ENCODE peak calls at places on chromosomes 12 and 14, in six cellular contexts. Z is psoas muscle, J is uterus, K is kidney, M is lower lobe of right lung, X is HCT116. G is an unnamed sample.

GRCh38 chr14:101808894-101809670 is 47.6 kb downstream of the PPP2R5C start:
- DNase-seq in X (no peak), Z (no peak), J (no peak), M (no peak), K (no peak), G (no peak)

GRCh38 chr12:111396726-111397445 is 8.8 kb upstream of the SH2B3 start:
- DNase-seq in Z (peak; percentile 94), M (peak; percentile 92), J (peak; percentile 81), X (peak; percentile 65), K (peak; percentile 97), G (no peak)

GRCh38 chr12:12724421-12725085 is 7.4 kb downstream of the CDKN1B start:
- DNase-seq in J (no peak), Z (no peak), X (no peak), M (no peak), K (no peak), G (no peak)

GRCh38 chr12:11171953-11172675 is 1.1 kb downstream of the SMIM10L1 start:
- DNase-seq in M (no peak), J (no peak), K (no peak), X (no peak), Z (no peak), G (no peak)

GRCh38 chr12:128507470-128507869 is 240.5 kb downstream of the TMEM132C start:
- DNase-seq in J (no peak), M (no peak), X (no peak), Z (no peak), K (no peak), G (no peak)

GRCh38 chr14:31717294-31718085 is 156.3 kb downstream of the NUBPL start:
- DNase-seq in J (no peak), M (no peak), Z (no peak), K (no peak), X (no peak), G (no peak)

GRCh38 chr12:51925400-51926063 is 18.2 kb downstream of the ACVRL1 start:
- DNase-seq in X (no peak), K (no peak), M (no peak), Z (no peak), J (no peak), G (no peak)

GRCh38 chr12:131442337-131442918 is 268.5 kb upstream of the SFSWAP start:
- DNase-seq in J (no peak), M (no peak), Z (no peak), X (no peak), K (no peak), G (no peak)

GRCh38 chr14:95832012-95832411 is 44.6 kb upstream of the TUNAR start:
- DNase-seq in J (no peak), Z (no peak), X (no peak), M (no peak), K (no peak), G (peak; percentile 88)

GRCh38 chr14:33564774-33565630 is 385.9 kb downstream of the EGLN3 start:
- DNase-seq in J (no peak), Z (no peak), K (no peak), M (no peak), X (no peak), G (no peak)

GRCh38 chr12:105920161-105920684 is 218.5 kb downstream of the NUAK1 start:
- DNase-seq in M (no peak), K (no peak), X (no peak), J (peak; percentile 62), Z (no peak), G (no peak)

GRCh38 chr12:53414756-53415417 is 8.8 kb upstream of the AMHR2 start:
- DNase-seq in X (no peak), M (no peak), Z (no peak), J (no peak), K (no peak), G (no peak)

DNA sequence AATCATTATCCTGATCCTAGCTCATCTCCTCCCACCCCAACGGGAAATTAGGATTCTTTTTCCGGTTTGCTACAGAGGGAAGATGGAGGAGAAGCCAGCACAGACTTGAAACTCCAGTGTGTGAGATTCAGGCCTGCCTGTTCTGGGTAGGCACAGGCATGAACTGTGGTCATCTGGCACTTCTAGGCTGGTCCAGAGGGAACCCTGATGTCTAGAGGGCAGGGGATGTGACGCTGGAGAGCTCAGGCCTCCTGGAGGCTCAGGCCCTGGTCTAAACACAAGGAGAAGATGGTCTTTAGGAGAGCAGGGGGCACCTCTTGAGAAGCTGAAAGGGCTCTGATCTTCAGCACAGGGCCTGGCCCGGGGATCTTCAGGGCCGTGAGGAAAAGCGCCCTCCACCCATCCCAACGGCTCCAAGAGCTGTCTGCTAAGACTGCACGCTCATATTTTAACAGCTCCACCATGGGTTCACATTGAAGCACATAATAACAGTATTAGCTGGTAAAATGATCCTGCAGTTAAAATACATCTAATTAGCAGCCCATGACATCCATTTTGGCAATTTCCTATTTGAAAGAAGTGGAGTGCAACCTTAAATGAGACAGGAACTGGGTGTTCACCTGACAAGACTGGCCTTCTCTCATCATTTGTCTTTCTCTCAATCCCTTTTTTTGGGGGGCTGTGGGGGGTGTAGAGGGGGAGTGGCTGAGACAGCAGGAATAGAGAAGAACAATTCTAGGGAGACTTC is 35.4 kb downstream of the BCL11B start:
- DNase-seq in M (no peak), K (no peak), X (no peak), J (no peak), Z (no peak), G (no peak)
- H3K27ac ChIP-seq in M (no peak overlapping the region), K (no peak overlapping the region), X (no peak overlapping the region), J (no peak overlapping the region), Z (no peak overlapping the region), G (no peak overlapping the region)

GRCh38 chr14:30680036-30680435 is 57.9 kb downstream of the SCFD1 start:
- DNase-seq in J (no peak), K (no peak), X (no peak), Z (no peak), M (no peak), G (no peak)

GRCh38 chr14:30679032-30679431 is 56.9 kb downstream of the SCFD1 start:
- DNase-seq in X (no peak), M (no peak), Z (no peak), J (no peak), K (no peak), G (no peak)

DNA sequence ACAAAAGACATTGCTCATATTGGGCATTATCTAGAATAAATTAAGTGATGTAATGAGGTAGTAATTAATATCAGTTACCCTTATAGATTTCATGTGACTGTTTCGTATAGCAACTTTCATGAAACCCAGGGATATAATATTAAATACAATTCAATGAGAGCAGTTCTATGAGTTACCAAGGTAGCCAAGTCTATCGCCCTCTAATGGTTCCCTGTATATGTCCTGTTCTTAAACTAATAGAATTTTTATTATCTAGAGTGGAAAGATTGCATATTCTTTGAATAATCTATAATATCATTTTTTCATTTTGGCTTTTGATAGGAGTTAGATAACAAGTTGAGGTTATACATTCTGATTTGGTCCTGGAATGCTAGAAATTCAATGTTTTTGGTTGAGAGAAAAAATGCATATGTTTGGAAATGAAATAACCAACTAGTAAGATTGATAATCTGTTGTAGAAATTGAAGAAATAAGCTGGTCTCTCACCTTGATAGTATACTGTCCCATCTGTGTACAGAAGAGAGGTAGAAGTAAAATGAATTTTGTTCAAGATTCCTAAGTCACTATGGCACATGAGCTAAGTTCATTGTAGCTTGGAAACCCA is 59.7 kb downstream of the SCFD1 start:
- DNase-seq in K (no peak), X (peak; percentile 27), J (no peak), M (no peak), Z (no peak), G (no peak)
- TF ChIP-seq CTCF in K (no peak), X (peak; percentile 26), J (no peak), M (peak; percentile 18), Z (no peak), G (no peak)

GRCh38 chr12:113077859-113078256 is 21.3 kb downstream of the DTX1 start:
- DNase-seq in J (no peak), K (peak; percentile 51), M (no peak), X (no peak), Z (peak; percentile 33), G (no peak)

GRCh38 chr12:113073586-113073985 is 17.1 kb downstream of the DTX1 start:
- DNase-seq in M (no peak), X (no peak), J (no peak), Z (peak; percentile 20), K (peak; percentile 33), G (no peak)

GRCh38 chr12:113072136-113072535 is 15.6 kb downstream of the DTX1 start:
- DNase-seq in M (no peak), X (no peak), J (no peak), Z (no peak), K (no peak), G (no peak)

GRCh38 chr12:113077057-113077858 is 20.7 kb downstream of the DTX1 start:
- DNase-seq in K (peak; percentile 62), M (no peak), J (no peak), Z (peak; percentile 34), X (no peak), G (no peak)

GRCh38 chr12:113075137-113075683 is 18.7 kb downstream of the DTX1 start:
- DNase-seq in J (no peak), X (no peak), Z (peak; percentile 34), K (peak; percentile 12), M (no peak), G (no peak)
- H3K4me1 ChIP-seq in J (no peaks in the 10 kb centered on the region), X (no peaks in the 10 kb centered on the region), Z (no peaks in the 10 kb centered on the region), K (no peaks in the 10 kb centered on the region), M (no peaks in the 10 kb centered on the region), G (peaks cover 7% of the 10 kb centered on the region)

GRCh38 chr12:67989184-67989965 is at the start of gene IFNG-AS1:
- DNase-seq in K (no peak), M (no peak), X (no peak), Z (no peak), J (no peak), G (no peak)
- H3K27ac ChIP-seq in K (no peak within 1 kb of the TSS), M (no peak within 1 kb of the TSS), X (no peak within 1 kb of the TSS), Z (no peak within 1 kb of the TSS), J (no peak within 1 kb of the TSS), G (no peak within 1 kb of the TSS)

GRCh38 chr12:4579305-4580097 is 17.5 kb downstream of the DYRK4 start:
- DNase-seq in Z (no peak), M (no peak), K (no peak), X (no peak), J (no peak), G (peak; percentile 60)
- TF ChIP-seq CTCF in Z (no peak), M (peak; percentile 30), K (peak; percentile 3), X (no peak), J (no peak), G (no peak)

GRCh38 chr12:55726911-55727310 is 1.9 kb downstream of the CD63 start:
- DNase-seq in J (no peak), Z (peak; percentile 59), M (no peak), K (peak; percentile 78), X (no peak), G (no peak)

GRCh38 chr12:55724226-55724939 is 4.2 kb downstream of the RDH5 start:
- DNase-seq in J (no peak), K (peak; percentile 86), M (peak; percentile 77), Z (peak; percentile 87), X (no peak), G (no peak)

GRCh38 chr12:55724940-55725309 is 3.9 kb downstream of the CD63 start:
- DNase-seq in M (no peak), J (no peak), Z (peak; percentile 54), X (no peak), K (no peak), G (no peak)

GRCh38 chr12:55723516-55724225 is 3.5 kb downstream of the RDH5 start:
- DNase-seq in M (no peak), K (no peak), X (no peak), J (no peak), Z (peak; percentile 50), G (no peak)

GRCh38 chr12:55725556-55725955 is 3.3 kb downstream of the CD63 start:
- DNase-seq in Z (peak; percentile 46), J (peak; percentile 12), M (no peak), X (no peak), K (no peak), G (no peak)
- H3K4me1 ChIP-seq in Z (peaks cover 79% of the 10 kb centered on the region), J (peaks cover 17% of the 10 kb centered on the region), M (peaks cover 49% of the 10 kb centered on the region), X (peaks cover 59% of the 10 kb centered on the region), K (peaks cover 34% of the 10 kb centered on the region), G (peaks cover 85% of the 10 kb centered on the region)

GRCh38 chr14:35361141-35361480 is 43.4 kb downstream of the NFKBIA start:
- DNase-seq in J (no peak), M (peak; percentile 20), X (no peak), K (peak; percentile 4), Z (peak; percentile 40), G (no peak)
- H3K27ac ChIP-seq in J (no peak overlapping the region), M (no peak overlapping the region), X (no peak overlapping the region), K (no peak overlapping the region), Z (no peak overlapping the region), G (no peak overlapping the region)

G was measured in esophagus muscularis mucosa.